ENCODE peak calls at places on chromosomes 3 and 15, in four cellular contexts. U is K562, I is HepG2, G is GM12878. F is an unnamed sample.

GRCh38 chr3:36434682-36435426 is 54.5 kb downstream of the STAC start:
- DNase-seq in G (no peak), U (no peak), I (no peak), F (no peak)

GRCh38 chr15:67133738-67134576 is 68.6 kb downstream of the SMAD3 start:
- DNase-seq in I (no peak), U (no peak), G (no peak), F (no peak)

GRCh38 chr3:115154611-115155010 is 7.5 kb upstream of the ZBTB20 start:
- DNase-seq in I (no peak), U (no peak), G (no peak), F (no peak)

GRCh38 chr15:43469867-43470266 is 23.1 kb downstream of the TP53BP1 start:
- DNase-seq in U (peak; percentile 65), I (no peak), G (no peak), F (no peak)

GRCh38 chr3:187130346-187131066 is 8.8 kb downstream of the RPL39L start:
- DNase-seq in I (no peak), U (no peak), G (no peak), F (no peak)

GRCh38 chr3:43923101-43923979 is 232.6 kb downstream of the ABHD5 start:
- DNase-seq in G (no peak), I (no peak), U (no peak), F (no peak)

GRCh38 chr15:38217181-38217580 is 35.5 kb upstream of the SPRED1 start:
- DNase-seq in U (no peak), G (no peak), I (no peak), F (no peak)

GRCh38 chr15:84888639-84889038 is 4.2 kb downstream of the SLC28A1 start:
- DNase-seq in I (no peak), G (no peak), U (peak; percentile 31), F (no peak)

GRCh38 chr15:39919740-39920509 is at the start of gene GPR176:
- DNase-seq in U (no peak), I (no peak), G (no peak), F (peak; percentile 25)

DNA sequence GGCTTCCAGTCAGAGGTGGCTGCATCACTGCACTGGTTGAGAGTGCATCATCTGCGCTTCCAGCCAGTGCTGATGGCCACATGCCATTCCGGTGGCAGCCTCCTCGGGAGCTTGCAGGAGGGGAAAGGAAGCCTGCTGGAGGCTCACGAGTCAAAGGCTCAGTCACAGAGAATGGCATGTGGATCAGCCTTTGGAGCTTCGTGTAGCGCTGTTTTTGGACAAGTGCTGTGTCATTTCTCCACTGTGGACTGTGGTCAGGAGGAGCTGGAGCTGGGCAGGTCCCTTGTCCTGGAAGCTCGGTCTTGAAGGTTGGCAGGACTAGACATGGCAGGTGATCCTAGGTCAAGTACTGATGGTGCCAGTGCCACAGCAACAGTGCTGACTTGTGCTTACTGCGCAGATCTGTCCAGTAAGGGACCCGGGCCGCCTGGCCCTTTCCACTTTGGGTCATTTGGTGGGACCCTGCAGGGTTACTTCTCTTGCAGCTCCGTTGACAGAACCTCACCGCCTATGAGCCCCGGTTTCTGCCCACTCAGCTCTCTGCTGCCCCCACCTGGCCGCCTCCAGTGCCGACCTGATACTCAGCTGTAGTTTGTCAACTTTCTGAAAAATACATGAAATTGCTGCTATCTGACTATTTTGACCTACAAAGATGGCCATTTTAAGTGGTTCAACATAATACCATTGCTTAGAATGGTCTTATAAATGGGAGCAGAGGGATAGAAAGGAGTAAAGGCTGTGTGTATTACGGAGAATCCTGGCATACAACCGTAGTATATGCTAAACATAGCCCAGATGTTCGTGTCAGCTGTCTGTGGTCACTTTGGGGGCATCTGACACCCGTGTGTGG is 27.6 kb upstream of the TRPM1 start:
- DNase-seq in G (no peak), I (peak; percentile 18), U (peak; percentile 66), F (peak; percentile 48)
- TF ChIP-seq FOXM1 in G (peak; percentile 31), I (no peak), U (no peak), F (no peak)

GRCh38 chr3:37770938-37771918 is 90.5 kb upstream of the CTDSPL start:
- DNase-seq in I (no peak), U (no peak), G (no peak), F (no peak)
- TF ChIP-seq BHLHE40 in I (no peak), U (no peak), G (no peak), F (no peak)

GRCh38 chr3:197520311-197521276 is 35.2 kb downstream of the BDH1 start:
- DNase-seq in I (peak; percentile 96), G (no peak), U (peak; percentile 65), F (no peak)
- TF ChIP-seq FOXM1 in I (no peak), G (no peak), U (no peak), F (no peak)

DNA sequence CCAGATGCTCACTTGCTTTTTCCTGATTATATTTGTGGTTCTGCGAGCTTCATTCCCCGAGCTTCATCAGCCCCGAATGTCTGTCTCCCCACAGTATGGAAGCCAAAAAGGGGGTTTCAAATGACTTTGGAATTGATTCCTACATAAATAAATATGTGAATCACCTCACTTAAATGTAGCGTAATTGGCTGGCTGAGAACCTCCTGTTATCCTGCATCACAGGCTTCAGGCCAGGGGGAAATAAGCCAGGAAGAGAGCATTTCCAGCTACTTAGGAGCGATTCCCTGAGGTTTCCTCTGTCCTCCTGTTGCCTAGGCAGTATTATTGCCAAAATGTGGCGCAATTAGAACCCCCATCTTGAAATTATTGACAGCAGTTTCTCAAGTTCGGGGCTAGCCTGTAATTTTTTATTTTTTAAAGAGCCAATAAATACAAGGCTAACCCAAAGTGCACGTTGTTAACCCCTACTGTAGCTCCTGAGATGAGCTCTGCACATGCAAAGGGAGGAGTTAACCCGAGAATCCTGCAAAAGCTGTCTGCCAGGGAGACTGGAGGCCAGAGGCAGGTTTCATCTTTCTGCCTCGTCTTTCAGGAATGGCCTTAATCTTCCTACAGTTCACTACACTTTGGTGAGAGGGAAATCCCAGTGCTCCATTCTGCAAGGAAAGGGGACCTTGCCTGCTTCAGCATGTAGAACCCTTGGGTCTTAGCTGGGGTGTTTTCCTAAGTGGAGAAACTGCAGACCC is 148.2 kb downstream of the ADAMTS9 start:
- DNase-seq in U (no peak), G (no peak), I (no peak), F (no peak)
- TF ChIP-seq BHLHE40 in U (no peak), G (no peak), I (no peak), F (no peak)

DNA sequence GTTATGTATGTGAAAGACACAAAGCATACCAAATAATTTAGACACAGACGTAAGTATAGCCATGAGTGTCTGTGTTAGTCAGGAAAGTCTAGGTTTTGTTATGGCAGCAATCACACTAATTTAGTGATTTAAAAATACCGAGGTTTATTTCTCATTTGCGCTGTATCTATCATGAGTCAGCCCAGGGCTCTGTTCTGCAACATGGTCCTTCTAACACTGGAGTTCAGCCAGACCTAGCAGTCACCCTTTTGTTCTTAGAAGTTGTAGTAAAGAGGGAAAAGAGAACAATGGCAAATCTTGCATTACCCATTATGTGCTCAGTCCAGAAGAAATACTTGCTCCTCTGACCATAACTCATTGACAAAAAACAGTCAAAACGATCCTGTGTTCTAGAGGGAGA is 311.5 kb downstream of the NLGN1 start:
- DNase-seq in G (no peak), U (no peak), I (no peak), F (no peak)
- TF ChIP-seq FOXM1 in G (no peak), U (no peak), I (no peak), F (no peak)

DNA sequence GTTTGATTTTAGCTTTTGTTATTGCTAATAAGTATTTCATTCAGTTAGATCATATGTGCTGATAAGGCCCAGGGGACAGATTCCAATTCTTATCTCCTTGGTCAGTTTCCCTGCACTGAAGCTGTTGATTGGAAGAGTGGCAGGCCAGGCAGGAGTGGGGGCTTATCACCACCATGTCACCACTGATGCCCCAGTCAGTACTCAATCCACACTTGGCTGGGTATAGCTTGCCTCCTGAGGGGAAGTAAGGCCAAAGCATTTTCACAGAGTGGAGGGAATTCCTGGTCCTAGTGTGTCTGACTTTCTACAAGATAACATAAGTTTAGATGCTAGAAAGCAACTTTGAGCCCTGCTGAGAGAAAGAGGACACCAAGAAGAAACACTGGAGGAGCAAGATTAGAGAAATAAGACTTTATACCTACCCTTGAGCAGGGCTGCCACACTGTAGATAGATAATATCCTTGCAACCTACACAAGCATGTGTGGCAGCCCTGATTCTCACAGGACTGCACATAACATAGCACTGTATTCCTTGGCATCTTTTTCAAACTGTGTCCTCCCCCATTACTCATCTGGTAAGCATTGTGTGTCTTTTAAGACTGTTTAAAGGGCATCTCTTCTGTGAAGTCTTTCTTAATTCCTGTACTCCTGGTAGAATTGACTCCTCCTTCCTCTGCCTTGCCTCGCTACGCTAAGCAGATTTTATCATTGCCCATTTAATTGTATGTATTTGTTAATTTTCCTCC is 24.3 kb downstream of the OXNAD1 start:
- DNase-seq in G (no peak), I (no peak), U (peak; percentile 37), F (no peak)
- TF ChIP-seq BHLHE40 in G (no peak), I (no peak), U (no peak), F (no peak)

DNA sequence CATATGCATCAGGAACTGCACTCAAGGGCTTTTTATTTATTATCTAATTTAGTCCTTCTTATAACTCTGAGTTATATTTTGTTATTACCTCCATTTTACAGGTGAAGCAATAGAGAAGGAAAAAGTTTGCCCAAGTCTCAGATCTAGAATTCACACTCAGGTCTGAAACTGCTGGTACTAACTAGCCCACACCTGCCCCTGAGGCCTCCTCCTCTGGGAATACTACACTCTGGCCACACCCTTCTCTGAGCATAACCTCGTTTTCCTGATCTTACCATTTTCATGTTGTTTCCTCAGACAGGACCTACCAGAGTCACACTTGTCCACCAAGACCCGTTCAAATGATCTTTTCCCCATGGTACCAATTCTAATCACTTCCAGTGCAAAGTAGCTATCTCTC is 94.1 kb upstream of the CHRM5 start:
- DNase-seq in I (no peak), U (no peak), G (no peak), F (no peak)
- TF ChIP-seq FOXM1 in I (no peak), U (no peak), G (no peak), F (no peak)

DNA sequence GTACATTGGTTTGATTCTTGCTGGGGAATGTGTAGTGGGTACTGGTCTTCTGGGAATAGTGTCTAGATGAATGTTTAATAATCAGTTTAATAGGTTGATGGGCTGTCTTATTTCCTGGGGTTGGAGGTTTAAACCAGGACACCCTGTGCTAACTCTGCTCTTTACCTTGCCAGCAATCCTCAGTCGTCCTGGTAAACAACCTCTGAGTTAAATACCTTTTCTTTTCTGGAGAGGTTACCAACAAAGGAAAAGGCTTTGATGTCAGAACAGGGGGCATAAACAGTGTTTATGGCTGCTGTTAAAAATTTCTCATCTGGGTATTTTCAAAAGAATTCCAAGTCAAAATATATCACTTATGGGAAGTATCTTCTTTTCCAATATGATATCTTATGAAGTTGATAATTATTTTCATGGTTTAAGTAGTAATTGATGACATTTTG is 23.5 kb downstream of the MITF start:
- DNase-seq in U (no peak), I (no peak), G (no peak), F (no peak)
- TF ChIP-seq BHLHE40 in U (no peak), I (no peak), G (no peak), F (no peak)

F was measured in HEK293T.